ENCODE peak calls at places on chromosomes 6 and 20, in nine cellular contexts. N is cardiac muscle cell, M is T-cell, W is fibroblast of pulmonary artery, F is fibroblast of mammary gland, T is HS-27A, Z is astrocyte of the spinal cord, C is anterior cingulate cortex, B is putamen. V is an unnamed sample.

GRCh38 chr6:36033935-36034334 is 6.3 kb downstream of the MAPK14 start:
- DNase-seq in N (peak; percentile 19), M (peak; percentile 9), W (no peak), F (peak; percentile 52), T (no peak), Z (peak; percentile 11), C (no peak), B (peak; percentile 49), V (no peak)

GRCh38 chr6:47008397-47008763 is 33.8 kb downstream of the ADGRF1 start:
- DNase-seq in N (no peak), M (no peak), W (no peak), F (no peak), T (no peak), Z (no peak), C (no peak), B (no peak), V (no peak)

GRCh38 chr20:49505518-49505917 is 23.1 kb upstream of the KCNB1 start:
- DNase-seq in N (peak; percentile 74), M (no peak), W (peak; percentile 64), F (peak; percentile 30), T (no peak), Z (peak; percentile 54), C (peak; percentile 28), B (peak; percentile 83), V (no peak)

GRCh38 chr6:51292659-51293058 is 474.0 kb downstream of the TFAP2B start:
- DNase-seq in N (no peak), M (no peak), W (no peak), F (peak; percentile 7), T (peak; percentile 59), Z (peak; percentile 21), C (no peak), B (no peak), V (no peak)

GRCh38 chr6:88870728-88871330 is 92.6 kb downstream of the RNGTT start:
- DNase-seq in N (peak; percentile 79), M (peak; percentile 22), W (peak; percentile 82), F (peak; percentile 72), T (no peak), Z (peak; percentile 66), C (no peak), B (peak; percentile 57), V (peak; percentile 2)

GRCh38 chr20:39019805-39020325 is 57.7 kb downstream of the DHX35 start:
- DNase-seq in N (peak; percentile 30), M (no peak), W (peak; percentile 39), F (peak; percentile 6), T (no peak), Z (no peak), C (no peak), B (no peak), V (no peak)

GRCh38 chr6:32830936-32831335 is 7.6 kb downstream of the TAP2 start:
- DNase-seq in N (no peak), M (no peak), W (no peak), F (no peak), T (no peak), Z (no peak), C (no peak), B (no peak), V (no peak)

GRCh38 chr6:32833599-32834155 is 4.9 kb downstream of the TAP2 start:
- DNase-seq in N (no peak), M (no peak), W (no peak), F (no peak), T (no peak), Z (no peak), C (no peak), B (no peak), V (no peak)

GRCh38 chr6:169800668-169801395 is 49.4 kb downstream of the ERMARD start:
- DNase-seq in N (peak; percentile 54), M (no peak), W (peak; percentile 47), F (peak; percentile 42), T (peak; percentile 11), Z (peak; percentile 52), C (no peak), B (no peak), V (no peak)

GRCh38 chr20:62876826-62877728 is 15.5 kb upstream of the TCFL5 start:
- DNase-seq in N (peak; percentile 85), M (no peak), W (peak; percentile 70), F (peak; percentile 43), T (no peak), Z (no peak), C (no peak), B (no peak), V (no peak)

GRCh38 chr20:60447703-60448102 is 489.5 kb downstream of the CDH26 start:
- DNase-seq in N (no peak), M (no peak), W (no peak), F (no peak), T (no peak), Z (no peak), C (no peak), B (no peak), V (no peak)

GRCh38 chr20:10789386-10789785 is 115.6 kb upstream of the JAG1 start:
- DNase-seq in N (no peak), M (no peak), W (no peak), F (no peak), T (no peak), Z (no peak), C (no peak), B (no peak), V (no peak)

GRCh38 chr6:99308788-99309187 is 40.7 kb downstream of the FAXC start:
- DNase-seq in N (no peak), M (no peak), W (no peak), F (no peak), T (no peak), Z (no peak), C (no peak), B (no peak), V (no peak)

GRCh38 chr6:29917843-29918242 is 24.5 kb upstream of the HLA-A start:
- DNase-seq in N (no peak), M (no peak), W (no peak), F (no peak), T (no peak), Z (no peak), C (no peak), B (no peak), V (no peak)

GRCh38 chr6:140774080-140774505 is 1358.6 kb upstream of the GJE1 start:
- DNase-seq in N (peak; percentile 81), M (no peak), W (peak; percentile 76), F (peak; percentile 89), T (peak; percentile 56), Z (peak; percentile 89), C (no peak), B (peak; percentile 65), V (no peak)

GRCh38 chr6:40353967-40354452 is 233.2 kb downstream of the LRFN2 start:
- DNase-seq in N (no peak), M (no peak), W (no peak), F (no peak), T (no peak), Z (no peak), C (no peak), B (no peak), V (no peak)

V was measured in T-helper 22 cell.